ENCODE peak calls at places on chromosome 1, in four cellular contexts. S, R, N and Y are unnamed samples.

GRCh38 chr1:113859478-113860175 is 11.9 kb downstream of the PTPN22 start:
- DNase-seq in S (no peak), R (no peak), N (no peak), Y (no peak)

GRCh38 chr1:207922554-207922953 is 11.6 kb upstream of the CD34 start:
- DNase-seq in S (no peak), R (no peak), N (no peak), Y (no peak)

GRCh38 chr1:121516279-121516967 is 331.6 kb downstream of the SRGAP2C start:
- DNase-seq in S (no peak), R (no peak), N (no peak), Y (no peak)

GRCh38 chr1:232837085-232837484 is 31.9 kb downstream of the MAP10 start:
- DNase-seq in S (no peak), R (no peak), N (no peak), Y (no peak)

GRCh38 chr1:28064064-28064463 is 24.3 kb downstream of the EYA3 start:
- DNase-seq in S (no peak), R (no peak), N (peak; percentile 16), Y (no peak)

GRCh38 chr1:28329395-28330153 is 734 bp downstream of the MED18 start:
- DNase-seq in S (peak; percentile 10), R (peak; percentile 45), N (no peak), Y (peak; percentile 49)

GRCh38 chr1:208048904-208049303 is 138.0 kb upstream of the CD34 start:
- DNase-seq in S (no peak), R (no peak), N (no peak), Y (no peak)

GRCh38 chr1:234069760-234070159 is 165.3 kb downstream of the SLC35F3 start:
- DNase-seq in S (no peak), R (peak; percentile 12), N (peak; percentile 51), Y (no peak)

GRCh38 chr1:43934279-43934985 is 831 bp downstream of the ARTN start:
- DNase-seq in S (peak; percentile 78), R (peak; percentile 65), N (peak; percentile 44), Y (peak; percentile 70)

GRCh38 chr1:2001773-2002411 is 1.7 kb downstream of the CFAP74 start:
- DNase-seq in S (no peak), R (peak; percentile 54), N (no peak), Y (no peak)

GRCh38 chr1:119554188-119554587 is 47.2 kb downstream of the HSD3B1 start:
- DNase-seq in S (peak; percentile 91), R (peak; percentile 12), N (peak; percentile 83), Y (peak; percentile 12)

GRCh38 chr1:199044191-199044590 is 405.4 kb downstream of the PTPRC start:
- DNase-seq in S (no peak), R (no peak), N (no peak), Y (no peak)

GRCh38 chr1:62732327-62732726 is 44.1 kb upstream of the DOCK7 start:
- DNase-seq in S (no peak), R (no peak), N (no peak), Y (no peak)

GRCh38 chr1:175536921-175537320 is 206.5 kb downstream of the TNR start:
- DNase-seq in S (no peak), R (no peak), N (no peak), Y (no peak)

GRCh38 chr1:44417351-44418021 is 12.4 kb downstream of the RNF220 start:
- DNase-seq in S (peak; percentile 74), R (no peak), N (no peak), Y (no peak)

GRCh38 chr1:245207801-245208200 is 53.0 kb downstream of the KIF26B start:
- DNase-seq in S (no peak), R (no peak), N (no peak), Y (no peak)

GRCh38 chr1:66335859-66336640 is 197.9 kb upstream of the SGIP1 start:
- DNase-seq in S (peak; percentile 87), R (no peak), N (no peak), Y (no peak)

GRCh38 chr1:15950763-15951295 is 25.1 kb downstream of the ZBTB17 start:
- DNase-seq in S (no peak), R (no peak), N (peak; percentile 76), Y (peak; percentile 93)

GRCh38 chr1:46410156-46411009 is 16.3 kb downstream of the FAAH start:
- DNase-seq in S (no peak), R (no peak), N (no peak), Y (no peak)

GRCh38 chr1:35112668-35113067 is 33.5 kb downstream of the ZMYM1 start:
- DNase-seq in S (no peak), R (no peak), N (no peak), Y (no peak)

GRCh38 chr1:22637952-22638445 is 1.6 kb downstream of the C1QA start:
- DNase-seq in S (no peak), R (no peak), N (no peak), Y (no peak)

GRCh38 chr1:178536844-178537371 is 24.0 kb downstream of the TEX35 start:
- DNase-seq in S (no peak), R (peak; percentile 89), N (peak; percentile 97), Y (no peak)

GRCh38 chr1:245041058-245041698 is 113.6 kb upstream of the KIF26B start:
- DNase-seq in S (no peak), R (no peak), N (no peak), Y (no peak)

GRCh38 chr1:92736395-92736794 is 48.5 kb downstream of the EVI5 start:
- DNase-seq in S (no peak), R (peak; percentile 37), N (peak; percentile 7), Y (no peak)

GRCh38 chr1:26696645-26697440 is 1.0 kb downstream of the ARID1A start:
- DNase-seq in S (no peak), R (peak; percentile 18), N (no peak), Y (peak; percentile 39)

GRCh38 chr1:212346586-212346985 is 61.4 kb downstream of the PPP2R5A start:
- DNase-seq in S (no peak), R (no peak), N (no peak), Y (no peak)

GRCh38 chr1:110292031-110292300 is 47.2 kb upstream of the RBM15 start:
- DNase-seq in S (no peak), R (no peak), N (no peak), Y (no peak)

GRCh38 chr1:55235722-55236121 is 20.6 kb upstream of the USP24 start:
- DNase-seq in S (no peak), R (no peak), N (peak; percentile 62), Y (peak; percentile 50)

GRCh38 chr1:172774561-172774960 is 115.7 kb downstream of the FASLG start:
- DNase-seq in S (no peak), R (no peak), N (no peak), Y (no peak)

GRCh38 chr1:215005656-215006335 is 76.7 kb upstream of the KCNK2 start:
- DNase-seq in S (no peak), R (no peak), N (no peak), Y (no peak)

GRCh38 chr1:42450081-42450480 is 5.7 kb downstream of the ZMYND12 start:
- DNase-seq in S (no peak), R (no peak), N (no peak), Y (no peak)

GRCh38 chr1:157512036-157512969 is 40.0 kb downstream of the FCRL5 start:
- DNase-seq in S (no peak), R (no peak), N (no peak), Y (no peak)

GRCh38 chr1:67367370-67368345 is 60.0 kb downstream of the IL12RB2 start:
- DNase-seq in S (peak; percentile 59), R (peak; percentile 74), N (no peak), Y (peak; percentile 58)

GRCh38 chr1:33792651-33793050 is 71.2 kb upstream of the HMGB4 start:
- DNase-seq in S (no peak), R (no peak), N (no peak), Y (no peak)

GRCh38 chr1:188782220-188782841 is 1695.3 kb downstream of the BRINP3 start:
- DNase-seq in S (no peak), R (peak; percentile 67), N (peak; percentile 60), Y (no peak)